ENCODE peak calls at places on chromosomes 5 and 9, in nine cellular contexts. One of them, this sample, is unnamed.

GRCh38 chr9:114025760-114026159 is 52.3 kb downstream of the AMBP start:
- DNase-seq in WERI-Rb-1: no peak
- DNase-seq in left ventricle myocardium inferior: no peak
- DNase-seq in HFFc6: no peak
- DNase-seq in CD4-positive, alpha-beta T cell: no peak
- DNase-seq in upper lobe of right lung: no peak
- DNase-seq in GM13977: no peak
- DNase-seq in cardiac muscle cell: no peak
- DNase-seq in fibroblast of lung: no peak
- DNase-seq in this sample: no peak

GRCh38 chr9:105950448-105950847 is 256.1 kb downstream of the TMEM38B start:
- DNase-seq in WERI-Rb-1: no peak
- DNase-seq in left ventricle myocardium inferior: no peak
- DNase-seq in HFFc6: no peak
- DNase-seq in CD4-positive, alpha-beta T cell: no peak
- DNase-seq in upper lobe of right lung: no peak
- DNase-seq in GM13977: no peak
- DNase-seq in cardiac muscle cell: no peak
- DNase-seq in fibroblast of lung: no peak
- DNase-seq in this sample: no peak

GRCh38 chr9:99341686-99342085 is 119.6 kb downstream of the SEC61B start:
- DNase-seq in WERI-Rb-1: no peak
- DNase-seq in left ventricle myocardium inferior: no peak
- DNase-seq in HFFc6: no peak
- DNase-seq in CD4-positive, alpha-beta T cell: no peak
- DNase-seq in upper lobe of right lung: no peak
- DNase-seq in GM13977: no peak
- DNase-seq in cardiac muscle cell: no peak
- DNase-seq in fibroblast of lung: no peak
- DNase-seq in this sample: no peak

GRCh38 chr5:130135506-130135905 is 231.2 kb downstream of the CHSY3 start:
- DNase-seq in WERI-Rb-1: no peak
- DNase-seq in left ventricle myocardium inferior: no peak
- DNase-seq in HFFc6: no peak
- DNase-seq in CD4-positive, alpha-beta T cell: no peak
- DNase-seq in upper lobe of right lung: no peak
- DNase-seq in GM13977: no peak
- DNase-seq in cardiac muscle cell: peak; percentile 85
- DNase-seq in fibroblast of lung: peak; percentile 78
- DNase-seq in this sample: no peak

GRCh38 chr9:128006360-128007024 is 25.7 kb upstream of the EEIG1 start:
- DNase-seq in WERI-Rb-1: no peak
- DNase-seq in left ventricle myocardium inferior: no peak
- DNase-seq in HFFc6: peak; percentile 36
- DNase-seq in CD4-positive, alpha-beta T cell: no peak
- DNase-seq in upper lobe of right lung: no peak
- DNase-seq in GM13977: no peak
- DNase-seq in cardiac muscle cell: no peak
- DNase-seq in fibroblast of lung: no peak
- DNase-seq in this sample: no peak

GRCh38 chr9:14262836-14263235 is 51.1 kb downstream of the NFIB start:
- DNase-seq in WERI-Rb-1: no peak
- DNase-seq in left ventricle myocardium inferior: no peak
- DNase-seq in HFFc6: no peak
- DNase-seq in CD4-positive, alpha-beta T cell: no peak
- DNase-seq in upper lobe of right lung: no peak
- DNase-seq in GM13977: no peak
- DNase-seq in cardiac muscle cell: no peak
- DNase-seq in fibroblast of lung: peak; percentile 49
- DNase-seq in this sample: no peak

GRCh38 chr5:126970517-126971017 is 59.8 kb downstream of the MARCHF3 start:
- DNase-seq in WERI-Rb-1: no peak
- DNase-seq in left ventricle myocardium inferior: no peak
- DNase-seq in HFFc6: peak; percentile 71
- DNase-seq in CD4-positive, alpha-beta T cell: no peak
- DNase-seq in upper lobe of right lung: no peak
- DNase-seq in GM13977: no peak
- DNase-seq in cardiac muscle cell: peak; percentile 86
- DNase-seq in fibroblast of lung: peak; percentile 28
- DNase-seq in this sample: no peak

GRCh38 chr5:135344351-135344750 is 54.7 kb downstream of the MACROH2A1 start:
- DNase-seq in WERI-Rb-1: no peak
- DNase-seq in left ventricle myocardium inferior: no peak
- DNase-seq in HFFc6: peak; percentile 75
- DNase-seq in CD4-positive, alpha-beta T cell: no peak
- DNase-seq in upper lobe of right lung: no peak
- DNase-seq in GM13977: no peak
- DNase-seq in cardiac muscle cell: no peak
- DNase-seq in fibroblast of lung: no peak
- DNase-seq in this sample: no peak

GRCh38 chr9:97689401-97689800 is 7.7 kb downstream of the XPA start:
- DNase-seq in WERI-Rb-1: no peak
- DNase-seq in left ventricle myocardium inferior: no peak
- DNase-seq in HFFc6: no peak
- DNase-seq in CD4-positive, alpha-beta T cell: no peak
- DNase-seq in upper lobe of right lung: no peak
- DNase-seq in GM13977: no peak
- DNase-seq in cardiac muscle cell: no peak
- DNase-seq in fibroblast of lung: no peak
- DNase-seq in this sample: no peak

GRCh38 chr5:120823316-120823715 is 359.2 kb downstream of the PRR16 start:
- DNase-seq in WERI-Rb-1: no peak
- DNase-seq in left ventricle myocardium inferior: no peak
- DNase-seq in HFFc6: no peak
- DNase-seq in CD4-positive, alpha-beta T cell: no peak
- DNase-seq in upper lobe of right lung: no peak
- DNase-seq in GM13977: no peak
- DNase-seq in cardiac muscle cell: no peak
- DNase-seq in fibroblast of lung: peak; percentile 49
- DNase-seq in this sample: no peak

GRCh38 chr5:15366676-15367391 is 133.1 kb upstream of the FBXL7 start:
- DNase-seq in WERI-Rb-1: no peak
- DNase-seq in left ventricle myocardium inferior: no peak
- DNase-seq in HFFc6: no peak
- DNase-seq in CD4-positive, alpha-beta T cell: no peak
- DNase-seq in upper lobe of right lung: no peak
- DNase-seq in GM13977: no peak
- DNase-seq in cardiac muscle cell: peak; percentile 84
- DNase-seq in fibroblast of lung: no peak
- DNase-seq in this sample: no peak

GRCh38 chr9:684055-684949 is 157.2 kb upstream of the DMRT1 start:
- DNase-seq in WERI-Rb-1: peak; percentile 72
- DNase-seq in left ventricle myocardium inferior: no peak
- DNase-seq in HFFc6: peak; percentile 63
- DNase-seq in CD4-positive, alpha-beta T cell: no peak
- DNase-seq in upper lobe of right lung: no peak
- DNase-seq in GM13977: no peak
- DNase-seq in cardiac muscle cell: peak; percentile 50
- DNase-seq in fibroblast of lung: peak; percentile 58
- DNase-seq in this sample: no peak

GRCh38 chr9:4226331-4227250 is 73.3 kb downstream of the GLIS3 start:
- DNase-seq in WERI-Rb-1: no peak
- DNase-seq in left ventricle myocardium inferior: no peak
- DNase-seq in HFFc6: no peak
- DNase-seq in CD4-positive, alpha-beta T cell: no peak
- DNase-seq in upper lobe of right lung: no peak
- DNase-seq in GM13977: no peak
- DNase-seq in cardiac muscle cell: peak; percentile 38
- DNase-seq in fibroblast of lung: no peak
- DNase-seq in this sample: no peak

GRCh38 chr5:24365406-24365805 is 279.4 kb downstream of the CDH10 start:
- DNase-seq in WERI-Rb-1: no peak
- DNase-seq in left ventricle myocardium inferior: no peak
- DNase-seq in HFFc6: no peak
- DNase-seq in CD4-positive, alpha-beta T cell: no peak
- DNase-seq in upper lobe of right lung: no peak
- DNase-seq in GM13977: no peak
- DNase-seq in cardiac muscle cell: no peak
- DNase-seq in fibroblast of lung: no peak
- DNase-seq in this sample: no peak

GRCh38 chr9:83981126-83981871 is 694 bp downstream of the RMI1 start:
- DNase-seq in WERI-Rb-1: peak; percentile 26
- DNase-seq in left ventricle myocardium inferior: no peak
- DNase-seq in HFFc6: peak; percentile 27
- DNase-seq in CD4-positive, alpha-beta T cell: no peak
- DNase-seq in upper lobe of right lung: no peak
- DNase-seq in GM13977: peak; percentile 32
- DNase-seq in cardiac muscle cell: peak; percentile 54
- DNase-seq in fibroblast of lung: peak; percentile 51
- DNase-seq in this sample: peak; percentile 52

GRCh38 chr5:66828551-66829421 is 232.6 kb downstream of the MAST4 start:
- DNase-seq in WERI-Rb-1: peak; percentile 70
- DNase-seq in left ventricle myocardium inferior: peak; percentile 66
- DNase-seq in HFFc6: peak; percentile 44
- DNase-seq in CD4-positive, alpha-beta T cell: peak; percentile 52
- DNase-seq in upper lobe of right lung: no peak
- DNase-seq in GM13977: no peak
- DNase-seq in cardiac muscle cell: peak; percentile 82
- DNase-seq in fibroblast of lung: peak; percentile 79
- DNase-seq in this sample: peak; percentile 64

GRCh38 chr9:121642758-121643157 is 8.7 kb upstream of the DAB2IP start:
- DNase-seq in WERI-Rb-1: no peak
- DNase-seq in left ventricle myocardium inferior: no peak
- DNase-seq in HFFc6: no peak
- DNase-seq in CD4-positive, alpha-beta T cell: no peak
- DNase-seq in upper lobe of right lung: no peak
- DNase-seq in GM13977: no peak
- DNase-seq in cardiac muscle cell: no peak
- DNase-seq in fibroblast of lung: no peak
- DNase-seq in this sample: no peak

GRCh38 chr9:72930828-72931227 is 22.0 kb downstream of the ALDH1A1 start:
- DNase-seq in WERI-Rb-1: no peak
- DNase-seq in left ventricle myocardium inferior: no peak
- DNase-seq in HFFc6: no peak
- DNase-seq in CD4-positive, alpha-beta T cell: no peak
- DNase-seq in upper lobe of right lung: no peak
- DNase-seq in GM13977: no peak
- DNase-seq in cardiac muscle cell: no peak
- DNase-seq in fibroblast of lung: no peak
- DNase-seq in this sample: no peak
- TF ChIP-seq CTCF in WERI-Rb-1: no peak
- TF ChIP-seq CTCF in left ventricle myocardium inferior: no peak
- TF ChIP-seq CTCF in HFFc6: no peak
- TF ChIP-seq CTCF in CD4-positive, alpha-beta T cell: no peak
- TF ChIP-seq CTCF in upper lobe of right lung: no peak
- TF ChIP-seq CTCF in GM13977: no peak
- TF ChIP-seq CTCF in cardiac muscle cell: no peak
- TF ChIP-seq CTCF in fibroblast of lung: no peak
- TF ChIP-seq CTCF in this sample: no peak

DNA sequence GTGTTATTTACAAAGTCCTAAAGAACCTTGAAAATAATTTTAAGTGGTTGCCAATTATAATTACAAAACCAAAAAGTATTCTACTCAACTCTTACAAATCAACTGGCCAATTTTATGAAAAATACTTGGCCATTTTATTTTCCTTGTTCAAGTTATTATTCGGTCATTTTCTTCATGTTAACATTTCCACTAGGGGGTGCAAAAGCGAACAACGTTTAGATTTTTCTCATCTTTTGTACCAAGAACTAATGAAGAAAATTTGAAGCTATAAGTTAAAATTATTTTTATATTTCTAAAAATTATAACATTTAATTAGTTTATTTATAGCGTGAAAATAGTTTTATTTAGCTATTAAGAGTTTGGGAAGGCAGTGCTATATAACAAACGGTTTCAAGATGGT is 1453.3 kb downstream of the MAT2B start:
- DNase-seq in WERI-Rb-1: no peak
- DNase-seq in left ventricle myocardium inferior: no peak
- DNase-seq in HFFc6: no peak
- DNase-seq in CD4-positive, alpha-beta T cell: no peak
- DNase-seq in upper lobe of right lung: no peak
- DNase-seq in GM13977: no peak
- DNase-seq in cardiac muscle cell: no peak
- DNase-seq in fibroblast of lung: peak; percentile 11
- DNase-seq in this sample: no peak
- TF ChIP-seq CTCF in WERI-Rb-1: no peak
- TF ChIP-seq CTCF in left ventricle myocardium inferior: no peak
- TF ChIP-seq CTCF in HFFc6: peak; percentile 45
- TF ChIP-seq CTCF in CD4-positive, alpha-beta T cell: no peak
- TF ChIP-seq CTCF in upper lobe of right lung: no peak
- TF ChIP-seq CTCF in GM13977: peak; percentile 11
- TF ChIP-seq CTCF in cardiac muscle cell: no peak
- TF ChIP-seq CTCF in fibroblast of lung: no peak
- TF ChIP-seq CTCF in this sample: peak; percentile 46

GRCh38 chr5:34833991-34834793 is 4.8 kb upstream of the TTC23L start:
- DNase-seq in WERI-Rb-1: no peak
- DNase-seq in left ventricle myocardium inferior: no peak
- DNase-seq in HFFc6: no peak
- DNase-seq in CD4-positive, alpha-beta T cell: no peak
- DNase-seq in upper lobe of right lung: no peak
- DNase-seq in GM13977: no peak
- DNase-seq in cardiac muscle cell: peak; percentile 76
- DNase-seq in fibroblast of lung: peak; percentile 66
- DNase-seq in this sample: no peak
- TF ChIP-seq CTCF in WERI-Rb-1: no peak
- TF ChIP-seq CTCF in left ventricle myocardium inferior: no peak
- TF ChIP-seq CTCF in HFFc6: no peak
- TF ChIP-seq CTCF in CD4-positive, alpha-beta T cell: no peak
- TF ChIP-seq CTCF in upper lobe of right lung: no peak
- TF ChIP-seq CTCF in GM13977: no peak
- TF ChIP-seq CTCF in cardiac muscle cell: peak; percentile 10
- TF ChIP-seq CTCF in fibroblast of lung: no peak
- TF ChIP-seq CTCF in this sample: no peak

DNA sequence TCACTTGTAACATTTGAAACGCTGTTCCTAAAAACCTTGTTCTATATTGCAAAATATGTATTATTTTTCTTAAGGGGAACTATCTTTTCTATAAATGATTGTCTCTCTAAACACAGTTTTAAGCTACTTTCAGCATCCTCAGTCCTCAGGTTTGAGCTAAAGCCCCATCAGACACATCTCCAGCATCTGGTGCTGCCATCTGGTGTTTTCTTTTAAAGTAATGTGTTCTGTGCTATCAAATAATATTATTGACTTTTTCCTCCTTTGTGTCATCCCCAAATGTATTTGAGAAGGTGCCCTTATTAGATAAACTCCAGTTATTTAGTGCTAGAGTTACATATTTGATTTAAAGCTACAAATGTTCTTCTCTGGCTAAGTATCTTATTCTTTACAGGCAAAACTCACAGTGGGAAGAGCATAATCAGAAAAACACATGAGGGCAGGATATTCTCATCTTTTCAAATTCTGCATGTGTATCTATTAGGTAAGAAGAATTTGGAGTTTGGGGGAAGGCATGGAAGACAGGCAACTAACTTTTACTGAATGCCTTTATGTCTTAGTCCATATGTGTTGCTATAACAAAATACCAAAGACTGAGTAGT is 27.5 kb downstream of the ZNF474 start:
- DNase-seq in WERI-Rb-1: peak; percentile 38
- DNase-seq in left ventricle myocardium inferior: no peak
- DNase-seq in HFFc6: peak; percentile 69
- DNase-seq in CD4-positive, alpha-beta T cell: no peak
- DNase-seq in upper lobe of right lung: no peak
- DNase-seq in GM13977: peak; percentile 18
- DNase-seq in cardiac muscle cell: peak; percentile 68
- DNase-seq in fibroblast of lung: peak; percentile 77
- DNase-seq in this sample: peak; percentile 25
- TF ChIP-seq CTCF in WERI-Rb-1: no peak
- TF ChIP-seq CTCF in left ventricle myocardium inferior: peak; percentile 33
- TF ChIP-seq CTCF in HFFc6: peak; percentile 84
- TF ChIP-seq CTCF in CD4-positive, alpha-beta T cell: no peak
- TF ChIP-seq CTCF in upper lobe of right lung: peak; percentile 14
- TF ChIP-seq CTCF in GM13977: no peak
- TF ChIP-seq CTCF in cardiac muscle cell: peak; percentile 53
- TF ChIP-seq CTCF in fibroblast of lung: peak; percentile 49
- TF ChIP-seq CTCF in this sample: peak; percentile 57

This sample was measured in BE2C.